ENCODE peak calls at places on chromosomes 12 and 14, in seven cellular contexts. C is fibroblast of the aortic adventitia; T is activated naive CD4-positive, alpha-beta T cell treated with anti-CD3 and anti-CD28 coated beads, Interleukin-2, amount 50 U/mL, for 72 hours; B is stimulated activated CD8-positive, alpha-beta memory T cell treated with anti-CD3 and anti-CD28 coated beads, Interleukin-15, amount 100 ng/mL, for 24 hours; N is nucleus accumbens; Q is H54; H is thoracic aorta. P is an unnamed sample.

GRCh38 chr12:48105321-48105866 is 485 bp downstream of the SENP1 start:
- DNase-seq in C (peak; percentile 13), T (peak; percentile 59), B (no peak), N (no peak), Q (no peak), H (no peak), P (no peak)

GRCh38 chr12:115135800-115136211 is 451.8 kb upstream of the TBX3 start:
- DNase-seq in C (peak; percentile 64), T (no peak), B (no peak), N (peak; percentile 41), Q (no peak), H (no peak), P (peak; percentile 19)

GRCh38 chr12:48356041-48356768 is 5.5 kb upstream of the ZNF641 start:
- DNase-seq in C (no peak), T (no peak), B (no peak), N (no peak), Q (no peak), H (no peak), P (peak; percentile 21)

GRCh38 chr12:110776410-110776809 is 33.7 kb upstream of the PPP1CC start:
- DNase-seq in C (no peak), T (peak; percentile 73), B (no peak), N (no peak), Q (no peak), H (no peak), P (no peak)

GRCh38 chr12:98656289-98657101 is 11.4 kb downstream of the APAF1 start:
- DNase-seq in C (no peak), T (no peak), B (no peak), N (no peak), Q (no peak), H (no peak), P (no peak)

GRCh38 chr12:80648866-80649265 is 58.6 kb upstream of the MYF6 start:
- DNase-seq in C (peak; percentile 69), T (no peak), B (no peak), N (no peak), Q (peak; percentile 3), H (no peak), P (peak; percentile 93)

GRCh38 chr14:57275023-57275664 is 6.4 kb downstream of the AP5M1 start:
- DNase-seq in C (peak; percentile 10), T (no peak), B (no peak), N (no peak), Q (no peak), H (no peak), P (peak; percentile 22)

GRCh38 chr12:105278043-105278697 is 42.2 kb upstream of the APPL2 start:
- DNase-seq in C (peak; percentile 49), T (no peak), B (no peak), N (no peak), Q (peak; percentile 16), H (no peak), P (peak; percentile 30)

GRCh38 chr12:42504049-42504448 is 85.5 kb downstream of the PRICKLE1 start:
- DNase-seq in C (peak; percentile 51), T (no peak), B (no peak), N (no peak), Q (no peak), H (no peak), P (peak; percentile 29)

GRCh38 chr12:5085896-5086295 is 42.2 kb downstream of the KCNA5 start:
- DNase-seq in C (peak; percentile 82), T (no peak), B (no peak), N (no peak), Q (peak; percentile 74), H (no peak), P (peak; percentile 75)

GRCh38 chr14:86462193-86462592 is 932.2 kb downstream of the FLRT2 start:
- DNase-seq in C (peak; percentile 11), T (no peak), B (no peak), N (no peak), Q (no peak), H (no peak), P (peak; percentile 26)

GRCh38 chr14:22641851-22642250 is 2.3 kb downstream of the OR6J1 start:
- DNase-seq in C (no peak), T (no peak), B (no peak), N (no peak), Q (no peak), H (no peak), P (no peak)

GRCh38 chr12:24996820-24997219 is 47.9 kb upstream of the BCAT1 start:
- DNase-seq in C (no peak), T (no peak), B (no peak), N (no peak), Q (no peak), H (no peak), P (no peak)

GRCh38 chr14:104786091-104786586 is 9.4 kb downstream of the AKT1 start:
- DNase-seq in C (no peak), T (no peak), B (no peak), N (no peak), Q (no peak), H (no peak), P (no peak)

GRCh38 chr14:81784084-81784483 is 250.4 kb upstream of the SEL1L start:
- DNase-seq in C (no peak), T (no peak), B (no peak), N (no peak), Q (no peak), H (peak; percentile 7), P (no peak)

GRCh38 chr14:88551094-88551870 is 3.5 kb downstream of the PTPN21 start:
- DNase-seq in C (peak; percentile 89), T (no peak), B (peak; percentile 47), N (peak; percentile 81), Q (no peak), H (no peak), P (peak; percentile 85)

GRCh38 chr12:15005064-15005463 is 32.2 kb downstream of the PDE6H start:
- DNase-seq in C (no peak), T (no peak), B (no peak), N (no peak), Q (no peak), H (no peak), P (no peak)

GRCh38 chr12:2456813-2457186 is 338.0 kb upstream of the FKBP4 start:
- DNase-seq in C (no peak), T (no peak), B (no peak), N (no peak), Q (no peak), H (no peak), P (no peak)

GRCh38 chr12:107631715-107632114 is 53.9 kb upstream of the PWP1 start:
- DNase-seq in C (no peak), T (no peak), B (no peak), N (no peak), Q (no peak), H (no peak), P (no peak)

GRCh38 chr14:65179918-65180724 is 77.8 kb upstream of the MAX start:
- DNase-seq in C (peak; percentile 96), T (peak; percentile 78), B (no peak), N (no peak), Q (peak; percentile 63), H (no peak), P (peak; percentile 96)

GRCh38 chr12:751192-751827 is 1.1 kb upstream of the WNK1 start:
- DNase-seq in C (peak; percentile 96), T (peak; percentile 91), B (peak; percentile 59), N (peak; percentile 80), Q (peak; percentile 80), H (peak; percentile 77), P (peak; percentile 96)

GRCh38 chr14:105859717-105860614 is 333.6 kb downstream of the TMEM121 start:
- DNase-seq in C (no peak), T (peak; percentile 41), B (no peak), N (no peak), Q (no peak), H (no peak), P (no peak)

GRCh38 chr12:12714276-12715001 is 2.7 kb upstream of the CDKN1B start:
- DNase-seq in C (peak; percentile 14), T (no peak), B (no peak), N (peak; percentile 47), Q (no peak), H (no peak), P (no peak)

GRCh38 chr12:41076114-41076513 is 112.0 kb upstream of the PDZRN4 start:
- DNase-seq in C (no peak), T (no peak), B (no peak), N (no peak), Q (no peak), H (no peak), P (no peak)

GRCh38 chr14:25239170-25239569 is 189.2 kb upstream of the STXBP6 start:
- DNase-seq in C (no peak), T (no peak), B (no peak), N (no peak), Q (no peak), H (no peak), P (no peak)

GRCh38 chr12:110403975-110404675 is 617 bp upstream of the ANAPC7 start:
- DNase-seq in C (peak; percentile 69), T (peak; percentile 77), B (peak; percentile 54), N (peak; percentile 49), Q (peak; percentile 35), H (no peak), P (peak; percentile 56)

GRCh38 chr12:102808412-102808811 is 108.6 kb downstream of the PAH start:
- DNase-seq in C (no peak), T (no peak), B (no peak), N (no peak), Q (no peak), H (no peak), P (no peak)

GRCh38 chr12:111330800-111331752 is 37.8 kb downstream of the PHETA1 start:
- DNase-seq in C (peak; percentile 44), T (no peak), B (no peak), N (no peak), Q (peak; percentile 56), H (no peak), P (peak; percentile 46)

GRCh38 chr12:5083955-5084849 is 40.5 kb downstream of the KCNA5 start:
- DNase-seq in C (peak; percentile 79), T (no peak), B (no peak), N (peak; percentile 2), Q (no peak), H (no peak), P (peak; percentile 60)

GRCh38 chr14:50531595-50532501 is 521 bp downstream of the MAP4K5 start:
- DNase-seq in C (peak; percentile 31), T (peak; percentile 64), B (no peak), N (peak; percentile 72), Q (no peak), H (peak; percentile 9), P (peak; percentile 33)

GRCh38 chr12:91307957-91308705 is 125.5 kb upstream of the DCN start:
- DNase-seq in C (no peak), T (no peak), B (no peak), N (no peak), Q (no peak), H (no peak), P (no peak)

GRCh38 chr14:71155743-71156142 is 248.5 kb downstream of the PCNX1 start:
- DNase-seq in C (no peak), T (no peak), B (no peak), N (no peak), Q (no peak), H (no peak), P (no peak)

GRCh38 chr14:65168840-65169239 is 66.5 kb upstream of the MAX start:
- DNase-seq in C (peak; percentile 77), T (no peak), B (no peak), N (no peak), Q (no peak), H (no peak), P (peak; percentile 90)

GRCh38 chr14:100761481-100761880 is 34.8 kb downstream of the DLK1 start:
- DNase-seq in C (peak; percentile 32), T (no peak), B (no peak), N (no peak), Q (no peak), H (no peak), P (peak; percentile 92)

GRCh38 chr12:112066566-112066965 is 42.0 kb downstream of the NAA25 start:
- DNase-seq in C (no peak), T (no peak), B (no peak), N (no peak), Q (no peak), H (no peak), P (no peak)

P was measured in fibroblast of mammary gland.